ENCODE peak calls at places on chromosomes 16 and 17, in seven cellular contexts. U, R, C, Z, L, N and F are unnamed samples.

GRCh38 chr16:57165923-57166322 is 19.9 kb downstream of the PSME3IP1 start:
- DNase-seq in U (peak), R (no peak), C (no peak), Z (peak), L (peak), N (no peak), F (no peak)

GRCh38 chr16:53502331-53503269 is at the start of gene AKTIP:
- DNase-seq in U (peak), R (peak), C (peak), Z (peak), L (peak), N (peak), F (no peak)

GRCh38 chr17:7512105-7512504 is 27.9 kb downstream of the POLR2A start:
- DNase-seq in U (no peak), R (no peak), C (no peak), Z (no peak), L (no peak), N (no peak), F (no peak)

GRCh38 chr16:54846761-54847160 is 83.9 kb upstream of the IRX5 start:
- DNase-seq in U (no peak), R (no peak), C (no peak), Z (no peak), L (no peak), N (peak), F (no peak)

GRCh38 chr16:3771513-3771912 is 54.2 kb upstream of the TRAP1 start:
- DNase-seq in U (no peak), R (no peak), C (no peak), Z (no peak), L (no peak), N (no peak), F (no peak)

GRCh38 chr17:39794249-39794970 is 56.7 kb downstream of the GRB7 start:
- DNase-seq in U (no peak), R (no peak), C (no peak), Z (no peak), L (no peak), N (no peak), F (peak)

GRCh38 chr16:68396481-68396880 is 51.8 kb downstream of the SMPD3 start:
- DNase-seq in U (no peak), R (peak), C (peak), Z (peak), L (peak), N (peak), F (peak)

GRCh38 chr16:73725147-73725546 is 571.5 kb upstream of the PSMD7 start:
- DNase-seq in U (no peak), R (no peak), C (no peak), Z (no peak), L (no peak), N (no peak), F (no peak)

GRCh38 chr16:24800586-24800985 is 45.2 kb upstream of the SLC5A11 start:
- DNase-seq in U (no peak), R (no peak), C (no peak), Z (peak), L (peak), N (no peak), F (no peak)

GRCh38 chr17:59365383-59365981 is 34.0 kb downstream of the YPEL2 start:
- DNase-seq in U (peak), R (peak), C (no peak), Z (no peak), L (no peak), N (no peak), F (no peak)

GRCh38 chr17:42321555-42321954 is 33.3 kb downstream of the STAT5A start:
- DNase-seq in U (no peak), R (no peak), C (no peak), Z (no peak), L (no peak), N (no peak), F (no peak)

GRCh38 chr16:50360033-50360778 is 8.6 kb downstream of the BRD7 start:
- DNase-seq in U (no peak), R (no peak), C (no peak), Z (peak), L (no peak), N (no peak), F (no peak)

GRCh38 chr17:65434878-65435277 is 126.6 kb downstream of the AXIN2 start:
- DNase-seq in U (no peak), R (no peak), C (no peak), Z (no peak), L (no peak), N (no peak), F (no peak)

GRCh38 chr16:10625595-10626357 is 45.4 kb upstream of the EMP2 start:
- DNase-seq in U (no peak), R (no peak), C (no peak), Z (peak), L (peak), N (no peak), F (no peak)

GRCh38 chr16:66543541-66543940 is 6.4 kb downstream of the TK2 start:
- DNase-seq in U (no peak), R (no peak), C (no peak), Z (no peak), L (no peak), N (no peak), F (no peak)

GRCh38 chr16:81350306-81350615 is 35.5 kb downstream of the GAN start:
- DNase-seq in U (no peak), R (no peak), C (no peak), Z (peak), L (peak), N (no peak), F (no peak)

GRCh38 chr17:30379303-30380105 is 777 bp downstream of the CPD start:
- DNase-seq in U (peak), R (no peak), C (peak), Z (no peak), L (no peak), N (peak), F (peak)

GRCh38 chr16:3022208-3022696 is 1.5 kb downstream of the HCFC1R1 start:
- DNase-seq in U (peak), R (peak), C (peak), Z (peak), L (peak), N (peak), F (peak)

GRCh38 chr17:58382885-58383248 is 30.9 kb upstream of the SUPT4H1 start:
- DNase-seq in U (no peak), R (no peak), C (no peak), Z (no peak), L (no peak), N (no peak), F (no peak)

GRCh38 chr16:27177031-27177774 is 26.1 kb upstream of the KDM8 start:
- DNase-seq in U (no peak), R (no peak), C (no peak), Z (peak), L (peak), N (no peak), F (no peak)

GRCh38 chr16:28042856-28043255 is 20.7 kb downstream of the GSG1L start:
- DNase-seq in U (no peak), R (no peak), C (no peak), Z (peak), L (peak), N (no peak), F (no peak)

GRCh38 chr16:11390573-11391495 is 45.6 kb downstream of the RMI2 start:
- DNase-seq in U (peak), R (no peak), C (no peak), Z (no peak), L (no peak), N (no peak), F (peak)

GRCh38 chr17:55454906-55455474 is 33.4 kb upstream of the MMD start:
- DNase-seq in U (no peak), R (no peak), C (no peak), Z (peak), L (peak), N (peak), F (no peak)

GRCh38 chr16:3134338-3135119 is at the start of gene ZNF213:
- DNase-seq in U (peak), R (peak), C (peak), Z (peak), L (peak), N (peak), F (peak)

GRCh38 chr17:78409191-78409621 is 30.8 kb downstream of the PGS1 start:
- DNase-seq in U (no peak), R (no peak), C (peak), Z (no peak), L (no peak), N (peak), F (no peak)

GRCh38 chr17:71237903-71238538 is 882.8 kb upstream of the SOX9 start:
- DNase-seq in U (no peak), R (no peak), C (no peak), Z (peak), L (peak), N (no peak), F (no peak)

GRCh38 chr16:27232061-27232841 is 28.9 kb downstream of the KDM8 start:
- DNase-seq in U (peak), R (peak), C (no peak), Z (no peak), L (no peak), N (no peak), F (peak)

GRCh38 chr16:31256466-31256865 is 3.3 kb upstream of the ITGAM start:
- DNase-seq in U (no peak), R (no peak), C (no peak), Z (no peak), L (no peak), N (no peak), F (peak)

GRCh38 chr17:62702746-62703268 is 75.3 kb downstream of the MRC2 start:
- DNase-seq in U (peak), R (no peak), C (no peak), Z (no peak), L (no peak), N (no peak), F (peak)

GRCh38 chr17:62701706-62702085 is 74.2 kb downstream of the MRC2 start:
- DNase-seq in U (peak), R (no peak), C (no peak), Z (no peak), L (no peak), N (no peak), F (peak)

GRCh38 chr17:62703776-62704380 is 76.4 kb downstream of the MRC2 start:
- DNase-seq in U (peak), R (peak), C (peak), Z (peak), L (peak), N (peak), F (peak)

GRCh38 chr17:62704381-62704971 is 77.0 kb downstream of the MRC2 start:
- DNase-seq in U (peak), R (peak), C (no peak), Z (peak), L (peak), N (peak), F (peak)

DNA sequence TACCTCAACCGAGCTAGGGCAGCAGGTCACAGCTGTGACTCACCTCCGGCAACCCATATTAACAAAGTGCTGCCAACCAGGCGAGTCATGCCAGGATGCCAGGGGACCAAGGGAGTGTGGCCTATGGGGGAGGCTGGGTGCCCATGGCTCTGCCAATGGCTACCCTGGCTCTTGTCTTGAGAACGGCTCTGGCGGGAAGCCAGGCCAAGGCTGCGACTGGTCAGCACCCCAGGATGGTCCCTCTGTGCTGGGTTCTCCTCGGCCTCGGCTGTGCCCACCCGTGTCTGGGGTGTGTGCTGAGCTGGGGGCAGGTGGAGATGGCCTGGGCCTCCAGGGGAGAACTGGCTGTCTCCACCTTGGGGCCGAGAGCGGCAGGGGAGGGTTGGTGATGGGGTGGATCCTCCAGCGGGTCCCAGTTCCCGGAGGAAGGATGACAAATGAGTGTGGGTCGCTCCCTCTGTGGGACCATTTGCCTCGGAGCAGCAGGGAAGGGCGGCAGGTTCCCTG is 75.9 kb downstream of the MRC2 start:
- DNase-seq in U (peak), R (no peak), C (peak), Z (peak), L (peak), N (no peak), F (peak)
- H3K27ac ChIP-seq in U (peak), R (no peak), C (peak), Z (peak), L (peak), N (no peak), F (peak)

DNA sequence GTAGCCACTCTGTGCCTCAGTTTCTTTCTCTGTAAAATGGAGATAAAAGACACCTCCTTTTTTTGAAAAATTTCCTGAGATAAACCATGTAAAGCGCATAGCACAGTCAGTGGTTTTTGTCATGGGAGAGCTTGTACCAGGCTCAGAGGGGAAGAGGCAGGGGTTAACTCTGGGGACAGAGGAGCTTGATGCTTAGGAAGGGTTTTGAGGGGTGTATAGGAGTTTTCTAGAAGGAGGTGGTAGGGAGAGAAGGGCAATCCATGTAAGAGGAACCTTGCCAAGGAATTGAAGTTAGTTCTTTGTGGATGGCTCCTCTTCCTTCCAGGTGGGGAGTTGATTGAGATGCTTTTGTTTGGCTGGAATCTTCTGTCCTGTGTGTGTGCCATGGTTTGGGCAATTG is 131.9 kb upstream of the GSE1 start:
- DNase-seq in U (no peak), R (no peak), C (no peak), Z (no peak), L (no peak), N (no peak), F (no peak)
- H3K27ac ChIP-seq in U (no peak), R (no peak), C (no peak), Z (no peak), L (no peak), N (no peak), F (no peak)

DNA sequence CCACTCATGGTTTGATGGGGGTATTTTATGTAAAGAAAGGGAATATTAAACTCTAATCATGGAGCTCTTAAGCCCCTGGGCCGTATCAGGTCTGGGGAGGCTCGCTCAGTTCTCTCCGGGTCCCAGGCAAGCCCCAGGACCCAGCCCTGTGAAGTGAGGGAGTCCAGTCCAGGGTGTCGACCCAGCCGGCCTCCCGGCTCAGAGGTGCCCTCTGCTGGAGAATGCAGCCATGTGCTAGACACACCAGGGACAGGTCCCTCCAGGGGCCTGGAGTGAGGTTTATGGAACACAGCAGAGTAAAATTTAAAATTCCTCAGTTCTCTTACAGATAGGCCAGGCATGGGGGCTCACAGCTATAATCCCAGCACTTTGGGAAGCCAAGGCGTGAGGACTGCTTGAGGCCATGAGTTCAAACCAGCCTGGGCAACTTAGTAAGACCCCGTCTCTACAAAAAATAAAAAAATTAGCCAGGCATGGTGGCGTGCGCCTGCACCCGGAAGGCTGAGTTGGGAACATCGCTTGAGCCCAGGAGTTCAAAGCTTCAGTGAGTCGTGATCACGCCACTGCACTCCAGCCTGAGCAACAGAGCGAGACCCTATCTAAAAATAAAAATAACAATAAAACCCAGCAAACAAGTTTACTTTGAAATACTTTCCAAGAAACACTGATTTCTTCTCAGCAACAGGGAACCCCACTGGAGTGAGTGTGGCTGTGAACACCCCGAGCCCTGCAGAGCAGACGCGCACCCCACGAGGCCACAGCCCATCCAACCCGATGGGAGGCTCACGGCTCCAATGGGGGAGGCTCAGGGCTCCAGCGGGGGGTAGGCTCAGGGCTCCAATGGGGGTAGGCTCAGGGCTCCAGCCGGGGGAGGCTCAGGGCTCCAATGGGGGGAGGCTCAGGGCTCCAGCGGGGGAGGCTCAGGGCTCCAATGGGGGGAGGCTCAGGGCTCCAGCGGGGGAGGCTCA is 72.2 kb downstream of the ZNF778 start:
- DNase-seq in U (peak), R (peak), C (peak), Z (peak), L (peak), N (peak), F (peak)
- H3K27ac ChIP-seq in U (peak), R (no peak), C (no peak), Z (no peak), L (no peak), N (no peak), F (no peak)

DNA sequence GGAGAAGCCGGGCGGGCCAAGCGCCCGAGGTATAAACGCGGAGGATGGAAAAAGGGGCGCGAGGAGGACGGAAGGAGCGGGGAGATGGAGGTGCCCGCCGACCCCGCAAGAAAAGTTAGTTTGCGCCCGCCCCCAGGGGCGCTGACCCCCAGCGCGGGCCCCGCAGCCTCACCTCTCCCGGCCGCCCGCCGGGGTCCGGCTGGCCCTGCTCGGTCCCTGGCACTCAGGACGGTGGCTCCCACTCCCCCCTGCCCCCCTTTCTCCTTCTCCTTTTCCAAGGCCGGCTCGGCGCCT is 161 bp downstream of the CASKIN2 start:
- DNase-seq in U (no peak), R (no peak), C (no peak), Z (no peak), L (no peak), N (no peak), F (no peak)
- H3K27ac ChIP-seq in U (peak), R (no peak), C (peak), Z (peak), L (peak), N (peak), F (peak)